ENCODE peak calls at places on chromosomes 11 and 22, in four cellular contexts. One of them, this sample, is unnamed.

GRCh38 chr22:21587803-21588611 is 20.5 kb downstream of the UBE2L3 start:
- DNase-seq in pancreas: no peak
- DNase-seq in GM12865: peak; percentile 83
- DNase-seq in suprapubic skin: no peak
- DNase-seq in this sample: peak; percentile 45

GRCh38 chr22:31080164-31080847 is 812 bp upstream of the SMTN start:
- DNase-seq in GM12865: no peak
- DNase-seq in pancreas: no peak
- DNase-seq in suprapubic skin: no peak
- DNase-seq in this sample: no peak

GRCh38 chr11:9285850-9286587 is 20.9 kb upstream of the DENND5A start:
- DNase-seq in GM12865: no peak
- DNase-seq in pancreas: no peak
- DNase-seq in suprapubic skin: peak; percentile 4
- DNase-seq in this sample: no peak

GRCh38 chr11:62048101-62048500 is 75.7 kb upstream of the INCENP start:
- DNase-seq in suprapubic skin: no peak
- DNase-seq in GM12865: no peak
- DNase-seq in pancreas: no peak
- DNase-seq in this sample: no peak

GRCh38 chr11:121514401-121514981 is 61.7 kb upstream of the SORL1-AS1 start:
- DNase-seq in pancreas: no peak
- DNase-seq in GM12865: no peak
- DNase-seq in suprapubic skin: no peak
- DNase-seq in this sample: no peak

GRCh38 chr22:50469377-50470305 is 5.2 kb downstream of the SBF1 start:
- DNase-seq in suprapubic skin: no peak
- DNase-seq in GM12865: peak; percentile 98
- DNase-seq in pancreas: peak; percentile 71
- DNase-seq in this sample: no peak

GRCh38 chr11:63683133-63683991 is 2.1 kb downstream of the RTN3 start:
- DNase-seq in GM12865: no peak
- DNase-seq in suprapubic skin: no peak
- DNase-seq in pancreas: no peak
- DNase-seq in this sample: no peak

GRCh38 chr11:84524422-84525051 is 1102.6 kb downstream of the DLG2 start:
- DNase-seq in GM12865: peak; percentile 10
- DNase-seq in pancreas: no peak
- DNase-seq in suprapubic skin: no peak
- DNase-seq in this sample: no peak

GRCh38 chr22:39205344-39206021 is 39.3 kb downstream of the PDGFB start:
- DNase-seq in GM12865: peak; percentile 50
- DNase-seq in suprapubic skin: peak; percentile 50
- DNase-seq in pancreas: no peak
- DNase-seq in this sample: no peak

GRCh38 chr22:31046591-31047226 is 34.4 kb upstream of the SMTN start:
- DNase-seq in GM12865: no peak
- DNase-seq in suprapubic skin: peak; percentile 81
- DNase-seq in pancreas: peak; percentile 25
- DNase-seq in this sample: no peak

DNA sequence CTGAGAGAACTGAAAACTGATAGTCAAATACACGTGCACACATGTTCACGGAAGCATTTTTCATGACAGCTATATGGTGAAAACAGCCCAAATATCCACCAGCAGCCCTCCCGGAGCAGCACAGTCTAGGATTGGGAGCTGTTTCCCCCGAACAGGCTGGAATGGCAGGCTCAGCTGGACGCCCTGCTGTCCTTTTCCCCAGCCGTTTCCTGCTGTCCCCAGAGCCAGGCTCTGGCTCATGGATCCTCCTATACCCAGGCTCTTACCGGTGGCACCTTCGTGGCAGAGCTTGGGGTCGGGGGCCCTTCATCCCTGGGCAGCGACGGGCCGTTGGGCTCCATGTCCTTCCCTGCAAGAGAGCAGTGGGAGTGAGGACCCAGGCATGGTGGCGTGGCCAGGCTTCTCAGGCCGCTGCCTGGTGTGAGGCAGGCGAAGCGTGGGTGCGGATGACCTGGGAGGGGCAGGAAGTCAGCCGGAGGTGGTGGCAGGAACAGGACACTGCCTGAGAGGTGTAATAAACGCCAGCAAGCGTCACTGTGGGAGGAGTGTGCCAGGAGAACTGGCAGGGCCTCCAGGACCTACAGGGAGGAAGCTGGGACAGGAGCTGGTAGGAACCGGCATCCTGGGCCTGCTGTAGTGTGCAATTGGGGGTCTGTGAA is 38.8 kb downstream of the OSBPL5 start:
- DNase-seq in GM12865: no peak
- DNase-seq in suprapubic skin: peak; percentile 82
- DNase-seq in pancreas: peak; percentile 22
- DNase-seq in this sample: no peak
- H3K4me3 ChIP-seq in GM12865: no peak overlapping the region
- H3K4me3 ChIP-seq in suprapubic skin: no peak overlapping the region
- H3K4me3 ChIP-seq in pancreas: no peak overlapping the region
- H3K4me3 ChIP-seq in this sample: no peak overlapping the region

GRCh38 chr22:23772315-23773246 is at the start of gene MMP11:
- DNase-seq in pancreas: peak; percentile 76
- DNase-seq in GM12865: peak; percentile 58
- DNase-seq in suprapubic skin: no peak
- DNase-seq in this sample: no peak
- TF ChIP-seq CTCF in pancreas: no peak
- TF ChIP-seq CTCF in GM12865: no peak
- TF ChIP-seq CTCF in suprapubic skin: no peak
- TF ChIP-seq CTCF in this sample: peak; percentile 5

GRCh38 chr11:134282121-134283045 is 6.2 kb downstream of the GLB1L3 start:
- DNase-seq in pancreas: no peak
- DNase-seq in suprapubic skin: no peak
- DNase-seq in GM12865: no peak
- DNase-seq in this sample: no peak
- H3K4me3 ChIP-seq in pancreas: no peak overlapping the region
- H3K4me3 ChIP-seq in suprapubic skin: no peak overlapping the region
- H3K4me3 ChIP-seq in GM12865: no peak overlapping the region
- H3K4me3 ChIP-seq in this sample: no peak overlapping the region

DNA sequence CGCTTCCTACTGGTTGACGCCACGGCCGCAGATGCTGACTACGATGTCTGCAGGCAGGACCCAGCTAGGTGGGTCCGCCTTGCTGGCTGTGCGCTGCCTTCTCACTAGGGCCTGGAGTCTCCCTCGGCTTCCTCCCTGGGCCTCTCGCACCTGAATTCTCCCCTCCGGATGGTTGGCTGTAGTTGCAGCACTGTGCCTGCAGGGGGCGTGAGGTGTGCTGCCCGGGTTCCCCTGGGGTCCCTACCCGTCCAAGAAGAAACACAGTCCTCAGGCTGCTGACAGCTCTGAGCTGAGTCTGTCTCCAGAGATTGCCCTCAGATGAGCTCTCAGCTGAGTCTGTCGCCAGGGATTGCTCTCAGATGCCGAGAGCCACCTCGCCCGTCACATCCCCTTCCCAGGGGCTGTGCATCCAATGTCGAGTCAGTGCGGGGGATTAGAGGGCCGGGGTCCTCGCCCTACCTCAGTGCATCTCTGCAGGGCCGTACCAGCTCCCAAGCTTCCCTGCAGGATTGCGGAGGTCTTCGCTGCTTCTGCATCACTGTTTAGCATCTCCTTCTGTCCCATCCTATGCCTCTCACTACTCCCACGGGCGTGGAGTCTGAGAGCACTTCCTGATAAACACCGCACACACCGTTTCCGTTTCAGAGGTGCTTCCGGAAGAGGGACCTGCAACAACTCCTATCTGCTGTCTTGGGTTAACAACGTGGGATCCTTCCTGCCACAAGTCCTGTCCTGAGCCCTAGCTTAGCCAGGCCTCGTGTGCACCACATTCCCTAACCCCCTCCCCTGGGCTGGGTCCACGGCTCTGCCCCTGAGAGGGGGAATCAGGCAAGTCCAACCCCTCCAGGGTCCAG is 196.9 kb downstream of the CSNK2A3 start:
- DNase-seq in suprapubic skin: no peak
- DNase-seq in pancreas: no peak
- DNase-seq in GM12865: peak; percentile 54
- DNase-seq in this sample: no peak
- TF ChIP-seq CTCF in suprapubic skin: no peak
- TF ChIP-seq CTCF in pancreas: peak; percentile 15
- TF ChIP-seq CTCF in GM12865: peak; percentile 73
- TF ChIP-seq CTCF in this sample: peak; percentile 45

GRCh38 chr11:971731-972365 is 46.2 kb downstream of the AP2A2 start:
- DNase-seq in pancreas: peak; percentile 15
- DNase-seq in GM12865: no peak
- DNase-seq in suprapubic skin: no peak
- DNase-seq in this sample: no peak

GRCh38 chr11:973237-973636 is 47.6 kb downstream of the AP2A2 start:
- DNase-seq in pancreas: peak; percentile 4
- DNase-seq in GM12865: no peak
- DNase-seq in suprapubic skin: no peak
- DNase-seq in this sample: no peak

GRCh38 chr11:971092-971690 is 45.5 kb downstream of the AP2A2 start:
- DNase-seq in suprapubic skin: no peak
- DNase-seq in GM12865: no peak
- DNase-seq in pancreas: peak; percentile 8
- DNase-seq in this sample: no peak

GRCh38 chr11:970319-970871 is 44.7 kb downstream of the AP2A2 start:
- DNase-seq in pancreas: peak; percentile 17
- DNase-seq in GM12865: no peak
- DNase-seq in suprapubic skin: no peak
- DNase-seq in this sample: no peak

GRCh38 chr11:972812-973211 is 47.1 kb downstream of the AP2A2 start:
- DNase-seq in GM12865: no peak
- DNase-seq in suprapubic skin: no peak
- DNase-seq in pancreas: peak; percentile 16
- DNase-seq in this sample: no peak
- H3K4me3 ChIP-seq in GM12865: no peak overlapping the region
- H3K4me3 ChIP-seq in suprapubic skin: no peak overlapping the region
- H3K4me3 ChIP-seq in pancreas: no peak overlapping the region
- H3K4me3 ChIP-seq in this sample: no peak overlapping the region

GRCh38 chr11:70746351-70746750 is 348.0 kb downstream of the CTTN start:
- DNase-seq in pancreas: no peak
- DNase-seq in suprapubic skin: no peak
- DNase-seq in GM12865: no peak
- DNase-seq in this sample: no peak
- TF ChIP-seq CTCF in pancreas: no peak
- TF ChIP-seq CTCF in suprapubic skin: no peak
- TF ChIP-seq CTCF in GM12865: no peak
- TF ChIP-seq CTCF in this sample: no peak

DNA sequence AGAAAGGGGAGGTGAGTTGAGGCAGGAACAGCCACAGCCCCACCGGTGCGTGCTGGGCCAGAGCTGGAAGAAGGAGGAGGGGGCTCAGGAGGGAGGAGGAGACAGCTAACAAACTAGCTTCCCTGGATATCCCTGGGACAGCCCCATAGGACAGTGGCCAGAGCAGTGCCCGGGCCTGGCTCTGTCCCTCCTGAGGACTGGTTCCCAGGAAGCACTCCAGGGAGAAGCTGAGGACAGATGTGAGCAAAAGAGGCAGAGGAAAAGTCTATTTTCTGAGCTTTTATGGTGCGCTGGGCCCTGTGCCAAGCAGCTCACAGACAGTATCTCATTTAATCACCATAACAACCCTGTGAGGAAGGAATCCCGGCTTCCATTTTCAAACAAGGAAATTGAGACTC is 8.3 kb downstream of the DCHS1 start:
- DNase-seq in pancreas: peak; percentile 11
- DNase-seq in suprapubic skin: no peak
- DNase-seq in GM12865: no peak
- DNase-seq in this sample: no peak
- H3K4me3 ChIP-seq in pancreas: no peak overlapping the region
- H3K4me3 ChIP-seq in suprapubic skin: no peak overlapping the region
- H3K4me3 ChIP-seq in GM12865: no peak overlapping the region
- H3K4me3 ChIP-seq in this sample: no peak overlapping the region

DNA sequence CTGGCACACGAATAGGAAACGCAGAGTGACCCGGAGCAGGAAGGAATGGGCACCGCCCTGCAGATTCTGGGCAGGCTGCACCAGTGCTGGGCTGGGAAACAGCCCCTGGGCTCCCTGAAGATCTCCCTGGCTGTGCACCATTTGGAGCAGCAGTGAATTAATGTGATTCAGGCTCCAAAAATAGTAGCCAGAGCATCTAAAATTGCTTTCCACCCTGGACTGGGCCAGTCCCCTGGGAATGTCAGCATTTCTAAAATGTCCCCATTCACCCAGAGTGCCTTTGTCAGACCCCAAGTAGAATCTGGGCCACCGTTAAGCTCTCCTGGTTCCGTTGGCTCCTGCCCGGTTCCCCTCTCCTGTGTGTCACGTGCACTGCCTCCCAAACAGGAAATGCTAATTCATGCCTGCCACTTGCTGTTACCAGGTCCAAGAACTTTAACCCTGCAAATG is 18.5 kb downstream of the IRAG1 start:
- DNase-seq in pancreas: no peak
- DNase-seq in suprapubic skin: no peak
- DNase-seq in GM12865: no peak
- DNase-seq in this sample: no peak
- TF ChIP-seq CTCF in pancreas: no peak
- TF ChIP-seq CTCF in suprapubic skin: no peak
- TF ChIP-seq CTCF in GM12865: no peak
- TF ChIP-seq CTCF in this sample: no peak

GRCh38 chr22:48621085-48621484 is 1206.6 kb downstream of the BRD1 start:
- DNase-seq in pancreas: no peak
- DNase-seq in suprapubic skin: no peak
- DNase-seq in GM12865: no peak
- DNase-seq in this sample: no peak
- H3K4me3 ChIP-seq in pancreas: no peak overlapping the region
- H3K4me3 ChIP-seq in suprapubic skin: no peak overlapping the region
- H3K4me3 ChIP-seq in GM12865: no peak overlapping the region
- H3K4me3 ChIP-seq in this sample: no peak overlapping the region

GRCh38 chr22:41688365-41689211 is at the start of gene SNU13:
- DNase-seq in suprapubic skin: peak; percentile 96
- DNase-seq in pancreas: peak; percentile 88
- DNase-seq in GM12865: peak; percentile 95
- DNase-seq in this sample: peak; percentile 73
- TF ChIP-seq CTCF in suprapubic skin: no peak
- TF ChIP-seq CTCF in pancreas: peak; percentile 7
- TF ChIP-seq CTCF in GM12865: no peak
- TF ChIP-seq CTCF in this sample: no peak

This sample was measured in AG04450.